ENCODE peak calls at places on chromosomes 12 and 14, in ten cellular contexts. N is CD8-positive, alpha-beta memory T cell; O is effector memory CD4-positive, alpha-beta T cell; D is tibial nerve; A is A673; R is tibial artery; G is Caco-2; F is psoas muscle; X is neural progenitor cell; H is CD4-positive, CD25-positive, alpha-beta regulatory T cell. Y is an unnamed sample.

GRCh38 chr14:75399819-75400678 is 27.8 kb upstream of the JDP2 start:
- DNase-seq in X (no peak), F (peak; percentile 93), H (peak; percentile 18), D (peak; percentile 78), G (no peak), R (peak; percentile 96), N (no peak), A (peak; percentile 95), O (no peak), Y (no peak)

GRCh38 chr12:32964981-32965585 is 68.5 kb upstream of the PKP2 start:
- DNase-seq in O (no peak), X (no peak), R (no peak), F (no peak), A (no peak), H (no peak), G (no peak), N (no peak), D (no peak), Y (no peak)

GRCh38 chr14:59507063-59507751 is 22.9 kb downstream of the JKAMP start:
- DNase-seq in F (peak; percentile 23), A (peak; percentile 80), G (peak; percentile 81), H (peak; percentile 53), O (peak; percentile 16), R (peak; percentile 42), N (peak; percentile 14), D (peak; percentile 64), X (peak; percentile 79), Y (no peak)

GRCh38 chr14:76293221-76293620 is 82.7 kb upstream of the ESRRB start:
- DNase-seq in N (no peak), D (no peak), G (no peak), X (no peak), A (no peak), F (no peak), O (no peak), R (no peak), H (no peak), Y (no peak)

GRCh38 chr12:587551-588322 is 75.5 kb downstream of the NINJ2 start:
- DNase-seq in G (no peak), R (no peak), X (no peak), O (no peak), F (no peak), H (no peak), N (no peak), D (no peak), A (no peak), Y (no peak)

GRCh38 chr14:23299558-23299957 is 3.1 kb downstream of the PPP1R3E start:
- DNase-seq in O (no peak), A (peak; percentile 71), X (no peak), D (no peak), N (no peak), H (peak; percentile 47), F (no peak), G (no peak), R (no peak), Y (no peak)

GRCh38 chr14:75968461-75968860 is 13.3 kb downstream of the TGFB3 start:
- DNase-seq in O (no peak), G (no peak), F (no peak), D (peak; percentile 31), X (no peak), R (peak; percentile 52), A (peak; percentile 45), N (no peak), H (no peak), Y (no peak)

GRCh38 chr14:34722723-34723545 is 8.5 kb upstream of the CFL2 start:
- DNase-seq in G (peak; percentile 60), D (peak; percentile 73), F (no peak), H (peak; percentile 57), R (peak; percentile 38), O (peak; percentile 17), A (peak; percentile 74), N (peak; percentile 33), X (peak; percentile 32), Y (peak; percentile 21)

GRCh38 chr12:40105515-40106201 is at the start of gene SLC2A13:
- DNase-seq in N (peak; percentile 77), O (peak; percentile 72), H (peak; percentile 77), X (peak; percentile 89), R (peak; percentile 62), A (peak; percentile 81), D (peak; percentile 53), G (peak; percentile 85), F (peak; percentile 75), Y (peak; percentile 79)

GRCh38 chr14:78848234-78848820 is 678.2 kb downstream of the NRXN3 start:
- DNase-seq in D (no peak), N (no peak), X (peak; percentile 81), A (peak; percentile 50), H (peak; percentile 29), F (no peak), R (no peak), G (peak; percentile 66), O (no peak), Y (no peak)

GRCh38 chr14:49999826-50000214 is 106.9 kb downstream of the ARF6 start:
- DNase-seq in R (no peak), O (no peak), D (no peak), G (no peak), X (no peak), H (no peak), N (peak; percentile 17), A (no peak), F (no peak), Y (no peak)

GRCh38 chr12:54002278-54002914 is 2.4 kb downstream of the HOXC9 start:
- DNase-seq in X (no peak), A (no peak), O (no peak), N (no peak), G (no peak), H (no peak), F (no peak), D (no peak), R (no peak), Y (no peak)

GRCh38 chr12:34403706-34404376 is 381.5 kb downstream of the ALG10 start:
- DNase-seq in D (no peak), X (no peak), A (no peak), G (no peak), O (no peak), R (peak; percentile 2), H (no peak), F (peak; percentile 3), N (no peak), Y (peak; percentile 6)
- H3K9me3 ChIP-seq in D (peaks cover 100% of the 10 kb centered on the region), X (peaks cover 12% of the 10 kb centered on the region), A (peaks cover 47% of the 10 kb centered on the region), G (peaks cover 70% of the 10 kb centered on the region), O (peaks cover 28% of the 10 kb centered on the region), R (peaks cover 6% of the 10 kb centered on the region), H (peaks cover 7% of the 10 kb centered on the region), F (peaks cover 12% of the 10 kb centered on the region), N (peaks cover 9% of the 10 kb centered on the region), Y (peaks cover 4% of the 10 kb centered on the region)

GRCh38 chr12:46660276-46660675 is 165.5 kb downstream of the SLC38A4 start:
- DNase-seq in O (no peak), F (no peak), G (no peak), R (no peak), X (no peak), N (no peak), H (no peak), D (no peak), A (peak; percentile 50), Y (no peak)

GRCh38 chr12:46659844-46660243 is 166.0 kb downstream of the SLC38A4 start:
- DNase-seq in X (no peak), N (no peak), F (no peak), H (peak; percentile 5), O (no peak), R (no peak), A (peak; percentile 82), D (no peak), G (no peak), Y (no peak)

GRCh38 chr12:46660719-46661118 is 165.1 kb downstream of the SLC38A4 start:
- DNase-seq in G (no peak), R (no peak), F (no peak), O (no peak), A (no peak), H (no peak), X (no peak), N (no peak), D (no peak), Y (no peak)

GRCh38 chr12:46663297-46663696 is 162.5 kb downstream of the SLC38A4 start:
- DNase-seq in X (no peak), D (no peak), A (no peak), H (no peak), N (no peak), G (no peak), R (no peak), O (no peak), F (no peak), Y (no peak)

GRCh38 chr12:46661161-46661845 is 164.5 kb downstream of the SLC38A4 start:
- DNase-seq in G (peak; percentile 72), N (peak; percentile 31), F (no peak), O (no peak), R (peak; percentile 29), H (peak; percentile 80), A (peak; percentile 91), D (peak; percentile 73), X (peak; percentile 76), Y (no peak)
- H3K9me3 ChIP-seq in G (no peaks in the 10 kb centered on the region), N (no peaks in the 10 kb centered on the region), F (no peaks in the 10 kb centered on the region), O (no peaks in the 10 kb centered on the region), R (no peaks in the 10 kb centered on the region), H (no peaks in the 10 kb centered on the region), A (no peaks in the 10 kb centered on the region), D (no peaks in the 10 kb centered on the region), X (no peaks in the 10 kb centered on the region), Y (no peaks in the 10 kb centered on the region)

DNA sequence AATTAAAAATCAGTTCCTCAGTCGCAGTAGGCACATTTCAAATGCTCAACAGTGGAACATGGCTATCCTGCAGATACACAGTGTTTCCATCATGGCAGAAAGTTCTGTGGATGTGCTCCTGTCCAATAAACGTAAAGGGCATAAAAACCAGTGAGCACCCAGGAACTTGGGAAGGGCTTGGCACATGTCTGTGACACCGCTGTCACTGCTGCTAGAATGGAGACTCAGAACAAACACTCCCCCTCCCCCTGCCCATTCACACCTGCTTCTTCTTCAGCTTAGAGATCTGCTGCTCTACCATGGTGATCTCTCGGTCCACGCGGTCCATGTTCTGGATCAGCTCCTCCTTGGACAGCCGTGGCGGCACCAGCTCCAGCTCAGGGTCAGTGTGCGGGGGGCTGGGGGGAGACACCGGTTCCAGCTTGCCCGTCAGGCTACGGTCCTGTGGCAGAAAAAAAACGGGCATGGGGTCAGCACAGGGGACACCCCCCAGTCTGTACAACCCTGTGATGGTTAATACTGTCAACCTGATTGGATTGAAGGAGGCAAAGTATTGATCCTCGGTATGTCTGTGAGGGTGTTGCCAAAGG is 94.6 kb downstream of the NCOR2 start:
- DNase-seq in G (no peak), X (no peak), N (no peak), D (no peak), R (no peak), H (no peak), O (no peak), F (no peak), A (no peak), Y (no peak)
- H3K9me3 ChIP-seq in G (peaks cover 33% of the 10 kb centered on the region), X (no peaks in the 10 kb centered on the region), N (peaks cover 13% of the 10 kb centered on the region), D (peaks cover 16% of the 10 kb centered on the region), R (no peaks in the 10 kb centered on the region), H (peaks cover 3% of the 10 kb centered on the region), O (no peaks in the 10 kb centered on the region), F (peaks cover 5% of the 10 kb centered on the region), A (peaks cover 34% of the 10 kb centered on the region), Y (no peaks in the 10 kb centered on the region)

GRCh38 chr14:42736408-42736807 is 1129.7 kb downstream of the LRFN5 start:
- DNase-seq in X (no peak), F (no peak), O (no peak), D (no peak), N (no peak), H (no peak), G (no peak), R (no peak), A (no peak), Y (no peak)
- H3K9me3 ChIP-seq in X (no peaks in the 10 kb centered on the region), F (peaks cover 4% of the 10 kb centered on the region), O (no peaks in the 10 kb centered on the region), D (no peaks in the 10 kb centered on the region), N (no peaks in the 10 kb centered on the region), H (peaks cover 8% of the 10 kb centered on the region), G (no peaks in the 10 kb centered on the region), R (no peaks in the 10 kb centered on the region), A (no peaks in the 10 kb centered on the region), Y (no peaks in the 10 kb centered on the region)

GRCh38 chr12:34109390-34109789 is 87.1 kb downstream of the ALG10 start:
- DNase-seq in X (no peak), D (no peak), O (no peak), A (no peak), N (no peak), H (no peak), R (no peak), F (no peak), G (no peak), Y (no peak)
- H3K9me3 ChIP-seq in X (no peaks in the 10 kb centered on the region), D (no peaks in the 10 kb centered on the region), O (no peaks in the 10 kb centered on the region), A (peaks cover 4% of the 10 kb centered on the region), N (no peaks in the 10 kb centered on the region), H (no peaks in the 10 kb centered on the region), R (no peaks in the 10 kb centered on the region), F (no peaks in the 10 kb centered on the region), G (peaks cover 3% of the 10 kb centered on the region), Y (no peaks in the 10 kb centered on the region)

Y was measured in T-helper 17 cell.